ENCODE peak calls at places on chromosomes 16 and 17, in four cellular contexts. K is fibroblast of pulmonary artery, C is choroid plexus epithelial cell, E is GM12865. M is an unnamed sample.

GRCh38 chr17:72176516-72176851 is 55.7 kb downstream of the SOX9 start:
- DNase-seq in K (no peak), C (no peak), E (no peak), M (no peak)

GRCh38 chr17:48048321-48049140 is at the start of gene NFE2L1:
- DNase-seq in K (peak; percentile 94), C (peak; percentile 95), E (peak; percentile 94), M (peak; percentile 94)

GRCh38 chr16:17277981-17278381 is 192.8 kb downstream of the XYLT1 start:
- DNase-seq in K (peak; percentile 1), C (peak; percentile 7), E (peak; percentile 61), M (peak; percentile 19)

GRCh38 chr16:2686912-2687507 is 4.7 kb downstream of the KCTD5 start:
- DNase-seq in K (no peak), C (no peak), E (peak; percentile 91), M (no peak)

GRCh38 chr16:69311533-69312388 is 611 bp downstream of the VPS4A start:
- DNase-seq in K (peak; percentile 13), C (peak; percentile 27), E (peak; percentile 68), M (peak; percentile 24)

GRCh38 chr17:1907818-1908698 is 78.3 kb downstream of the RPA1 start:
- DNase-seq in K (peak; percentile 48), C (peak; percentile 60), E (peak; percentile 29), M (peak; percentile 47)

GRCh38 chr17:42682400-42683384 is at the start of gene CNTNAP1:
- DNase-seq in K (peak; percentile 81), C (peak; percentile 77), E (peak; percentile 75), M (peak; percentile 81)

GRCh38 chr16:53732296-53732929 is 28.5 kb downstream of the FTO start:
- DNase-seq in K (peak; percentile 29), C (no peak), E (no peak), M (no peak)

GRCh38 chr17:67520916-67521772 is 144.1 kb downstream of the PITPNC1 start:
- DNase-seq in K (no peak), C (no peak), E (no peak), M (no peak)

GRCh38 chr17:75031972-75032895 is 14.5 kb downstream of the ATP5PD start:
- DNase-seq in K (peak; percentile 80), C (peak; percentile 64), E (no peak), M (peak; percentile 78)

GRCh38 chr17:44775136-44775837 is 16.5 kb downstream of the ADAM11 start:
- DNase-seq in K (peak; percentile 98), C (peak; percentile 99), E (peak; percentile 98), M (peak; percentile 98)
- H3K4me3 ChIP-seq in K (peak overlapping the region; percentile 66), C (peak overlapping the region; percentile 72), E (peak overlapping the region; percentile 76), M (peak overlapping the region; percentile 66)

DNA sequence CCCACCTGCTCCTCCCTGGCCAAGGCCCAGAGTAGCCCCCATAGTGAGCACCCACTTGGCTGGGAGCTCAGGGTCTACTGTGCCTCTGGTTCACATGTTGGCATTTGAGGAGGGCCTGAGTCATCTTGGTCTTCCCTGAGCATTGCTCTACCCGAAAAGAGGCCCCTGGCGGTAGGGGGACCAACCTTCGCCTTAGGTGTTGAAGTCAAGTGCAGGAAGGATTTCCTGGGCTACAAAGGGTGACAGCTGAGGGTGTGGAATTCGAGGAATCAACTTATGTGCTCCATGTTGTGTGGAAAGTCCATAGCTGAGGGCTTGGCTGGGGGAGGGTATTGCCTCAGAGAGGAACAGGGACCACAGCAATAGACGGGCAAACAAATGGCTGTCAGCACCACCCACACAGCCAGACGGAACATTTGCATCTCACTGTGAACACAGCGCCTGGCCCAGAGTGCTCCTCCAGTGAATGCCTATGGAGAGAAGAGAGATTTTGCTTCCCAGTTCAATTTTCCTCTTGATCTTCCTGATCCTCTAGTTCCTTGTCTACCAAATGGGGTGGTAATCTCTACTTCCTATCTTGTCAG is 35.6 kb upstream of the NGFR start:
- DNase-seq in K (no peak), C (no peak), E (no peak), M (no peak)
- TF ChIP-seq CTCF in K (no peak), C (no peak), E (peak; percentile 8), M (no peak)

GRCh38 chr17:27520571-27521185 is 64.4 kb downstream of the KSR1 start:
- DNase-seq in K (no peak), C (no peak), E (no peak), M (no peak)

GRCh38 chr17:27523712-27524111 is 67.5 kb downstream of the KSR1 start:
- DNase-seq in K (no peak), C (no peak), E (no peak), M (no peak)

GRCh38 chr17:27522028-27522639 is 65.9 kb downstream of the KSR1 start:
- DNase-seq in K (no peak), C (no peak), E (no peak), M (no peak)

GRCh38 chr17:27519550-27519949 is 63.3 kb downstream of the KSR1 start:
- DNase-seq in K (no peak), C (no peak), E (peak; percentile 77), M (no peak)

DNA sequence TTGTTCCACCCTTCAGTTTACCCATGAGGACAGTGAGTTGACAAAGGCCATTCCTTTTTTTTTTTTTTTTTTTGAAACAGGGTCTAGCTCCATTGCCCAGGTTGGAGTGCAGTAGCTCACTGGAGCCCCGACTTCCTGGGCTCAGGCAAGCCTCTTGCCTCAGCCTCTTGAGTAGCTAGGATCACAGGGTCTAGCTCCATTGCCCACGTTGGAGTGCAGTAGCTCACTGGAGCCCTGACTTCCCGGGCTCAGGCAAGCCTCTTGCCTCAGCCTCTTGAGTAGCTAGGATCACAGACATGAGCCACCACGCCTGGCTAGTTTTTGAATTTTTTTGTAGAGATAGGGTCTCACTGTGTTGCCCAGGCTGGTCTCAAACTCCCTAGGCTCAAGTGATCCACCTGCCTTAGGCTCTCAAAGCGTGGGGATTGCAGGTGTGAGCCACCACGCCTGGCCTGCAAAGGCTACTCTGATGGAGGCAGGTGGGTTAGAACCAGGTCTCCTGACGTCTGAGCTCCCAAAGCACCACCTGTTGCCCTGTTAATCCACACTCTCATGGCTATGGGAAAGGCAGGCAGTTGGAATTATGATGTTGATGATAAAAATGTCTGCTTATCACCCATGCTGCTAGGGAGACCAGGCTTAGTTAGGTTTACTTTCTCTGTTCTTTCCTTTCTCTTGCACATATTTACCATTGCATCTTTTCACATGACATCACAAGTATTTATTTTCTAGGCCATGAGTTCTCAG is 65.2 kb downstream of the KSR1 start:
- DNase-seq in K (no peak), C (peak; percentile 37), E (no peak), M (no peak)
- H3K4me3 ChIP-seq in K (no peak overlapping the region), C (no peak overlapping the region), E (no peak overlapping the region), M (no peak overlapping the region)

GRCh38 chr17:10294162-10294561 is 78.6 kb downstream of the MYH13 start:
- DNase-seq in K (no peak), C (no peak), E (peak; percentile 54), M (no peak)

GRCh38 chr17:10297691-10298090 is 75.1 kb downstream of the MYH13 start:
- DNase-seq in K (no peak), C (no peak), E (no peak), M (no peak)

GRCh38 chr17:10292057-10292931 is 80.5 kb downstream of the MYH13 start:
- DNase-seq in K (peak; percentile 77), C (no peak), E (peak; percentile 79), M (peak; percentile 84)

GRCh38 chr17:10290046-10290445 is 82.8 kb downstream of the MYH13 start:
- DNase-seq in K (peak; percentile 64), C (no peak), E (no peak), M (peak; percentile 66)

GRCh38 chr17:10295728-10296343 is 77.0 kb downstream of the MYH13 start:
- DNase-seq in K (peak; percentile 83), C (peak; percentile 50), E (peak; percentile 75), M (peak; percentile 67)
- TF ChIP-seq CTCF in K (peak; percentile 93), C (peak; percentile 69), E (peak; percentile 79), M (peak; percentile 75)

GRCh38 chr16:29975134-29975538 is 1.5 kb downstream of the TAOK2 start:
- DNase-seq in K (no peak), C (no peak), E (no peak), M (no peak)
- H3K4me3 ChIP-seq in K (peak overlapping the region; percentile 93), C (peak overlapping the region; percentile 98), E (peak overlapping the region; percentile 96), M (peak overlapping the region; percentile 95)

GRCh38 chr16:26765087-26765486 is 301.6 kb upstream of the C16orf82 start:
- DNase-seq in K (no peak), C (peak; percentile 10), E (peak; percentile 13), M (no peak)
- TF ChIP-seq CTCF in K (no peak), C (peak; percentile 50), E (peak; percentile 46), M (peak; percentile 25)